ENCODE peak calls at places on chromosomes 12 and 14, in five cellular contexts. I is left ventricle myocardium inferior, S is neural progenitor cell, O is HCT116, U is OCI-LY7. C is an unnamed sample. For H3K4me1 and H3K36me3, the result is how much of the 10 kb centered on the place peaks cover.

GRCh38 chr12:91387461-91388134 is 205.0 kb upstream of the DCN start:
- DNase-seq in O (no peak), U (no peak), S (no peak), I (no peak), C (no peak)

GRCh38 chr14:104499784-104500496 is 79.6 kb upstream of the C14orf180 start:
- DNase-seq in S (no peak), O (no peak), U (no peak), I (no peak), C (no peak)

GRCh38 chr14:31690056-31690455 is 128.9 kb downstream of the NUBPL start:
- DNase-seq in I (no peak), U (no peak), S (no peak), O (no peak), C (no peak)

GRCh38 chr12:27163048-27163715 is 80.8 kb upstream of the C12orf71 start:
- DNase-seq in S (no peak), O (no peak), I (no peak), U (no peak), C (no peak)

GRCh38 chr12:14408208-14408607 is 42.7 kb downstream of the ATF7IP start:
- DNase-seq in O (no peak), S (no peak), I (no peak), U (no peak), C (no peak)

GRCh38 chr14:103597623-103598372 is 31.2 kb upstream of the KLC1 start:
- DNase-seq in I (peak), O (peak), U (no peak), S (no peak), C (no peak)

GRCh38 chr14:104843442-104844305 is 21.4 kb upstream of the CEP170B start:
- DNase-seq in U (no peak), I (no peak), O (no peak), S (peak), C (no peak)

GRCh38 chr12:132148368-132149045 is 4.2 kb downstream of the NOC4L start:
- DNase-seq in U (no peak), S (no peak), O (no peak), I (peak), C (no peak)

GRCh38 chr12:51868821-51869489 is 18.9 kb upstream of the ANKRD33 start:
- DNase-seq in S (peak), O (no peak), U (no peak), I (no peak), C (no peak)

GRCh38 chr12:30726647-30727046 is 28.1 kb downstream of the CAPRIN2 start:
- DNase-seq in I (no peak), S (no peak), U (no peak), O (no peak), C (no peak)

GRCh38 chr14:86990396-86990795 is 1002.6 kb downstream of the GALC start:
- DNase-seq in S (no peak), O (no peak), U (no peak), I (no peak), C (no peak)

GRCh38 chr12:76462668-76463224 is 96.8 kb downstream of the OSBPL8 start:
- DNase-seq in O (no peak), U (no peak), I (no peak), S (no peak), C (no peak)

GRCh38 chr14:49951946-49952345 is 59.1 kb downstream of the ARF6 start:
- DNase-seq in I (no peak), O (no peak), U (no peak), S (no peak), C (no peak)

GRCh38 chr14:98174031-98174430 is 1098.0 kb downstream of the BCL11B start:
- DNase-seq in O (no peak), S (no peak), I (no peak), U (no peak), C (no peak)

GRCh38 chr14:98172243-98172778 is 1099.7 kb downstream of the BCL11B start:
- DNase-seq in S (no peak), O (no peak), U (no peak), I (no peak), C (no peak)

GRCh38 chr14:98171654-98172053 is 1100.3 kb downstream of the BCL11B start:
- DNase-seq in O (no peak), I (no peak), S (no peak), U (no peak), C (no peak)

GRCh38 chr14:98175436-98175835 is 1096.6 kb downstream of the BCL11B start:
- DNase-seq in U (no peak), S (no peak), I (no peak), O (no peak), C (no peak)

GRCh38 chr14:98173291-98173690 is 1098.7 kb downstream of the BCL11B start:
- DNase-seq in O (no peak), U (no peak), S (no peak), I (no peak), C (no peak)
- H3K4me1 ChIP-seq in O (under half), U (under half), S (under half), I (under half), C (under half)

GRCh38 chr14:64217318-64217717 is 76.9 kb downstream of the ESR2 start:
- DNase-seq in O (no peak), I (no peak), U (peak), S (no peak), C (peak)
- H3K36me3 ChIP-seq in O (under half), I (half or more), U (half or more), S (under half), C (under half)

GRCh38 chr12:108561852-108562347 is 496 bp upstream of the ISCU start:
- DNase-seq in S (peak), O (peak), U (no peak), I (no peak), C (no peak)

GRCh38 chr12:108563135-108563803 is 873 bp downstream of the ISCU start:
- DNase-seq in S (peak), U (peak), I (peak), O (peak), C (peak)

GRCh38 chr12:108564724-108565123 is 2.3 kb downstream of the ISCU start:
- DNase-seq in S (no peak), U (no peak), I (no peak), O (no peak), C (no peak)

GRCh38 chr12:108562348-108563134 is at the start of gene ISCU:
- DNase-seq in O (peak), I (peak), S (peak), U (peak), C (peak)

GRCh38 chr12:108563804-108564151 is 1.4 kb downstream of the ISCU start:
- DNase-seq in U (no peak), S (no peak), I (no peak), O (no peak), C (no peak)
- H3K4me1 ChIP-seq in U (half or more), S (under half), I (half or more), O (under half), C (under half)

DNA sequence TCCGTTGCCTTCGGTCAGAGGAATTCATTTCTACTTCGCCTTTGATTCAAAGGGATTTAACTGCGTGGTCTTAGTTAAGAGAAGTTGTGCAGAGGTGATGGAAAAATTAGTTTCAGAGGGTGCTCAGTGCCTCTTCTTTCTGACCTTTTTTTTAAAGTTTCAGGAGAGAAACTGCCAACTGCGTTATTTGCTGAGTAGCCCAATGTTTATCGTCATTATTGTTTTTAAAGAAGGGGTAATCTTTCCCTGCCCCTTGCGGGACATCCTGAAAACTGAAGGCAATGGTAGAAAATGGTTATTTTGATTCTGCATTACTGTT is 11.0 kb downstream of the OTX2 start:
- DNase-seq in I (no peak), U (no peak), S (no peak), O (no peak), C (no peak)
- H3K36me3 ChIP-seq in I (under half), U (under half), S (under half), O (under half), C (under half)

GRCh38 chr12:110677206-110677911 is 11.6 kb downstream of the HVCN1 start:
- DNase-seq in O (no peak), S (no peak), I (no peak), U (peak), C (no peak)
- H3K4me1 ChIP-seq in O (under half), S (under half), I (under half), U (half or more), C (under half)

GRCh38 chr12:111653596-111653995 is 32.2 kb downstream of the BRAP start:
- DNase-seq in U (no peak), O (no peak), I (no peak), S (no peak), C (no peak)
- H3K36me3 ChIP-seq in U (half or more), O (under half), I (half or more), S (under half), C (half or more)

DNA sequence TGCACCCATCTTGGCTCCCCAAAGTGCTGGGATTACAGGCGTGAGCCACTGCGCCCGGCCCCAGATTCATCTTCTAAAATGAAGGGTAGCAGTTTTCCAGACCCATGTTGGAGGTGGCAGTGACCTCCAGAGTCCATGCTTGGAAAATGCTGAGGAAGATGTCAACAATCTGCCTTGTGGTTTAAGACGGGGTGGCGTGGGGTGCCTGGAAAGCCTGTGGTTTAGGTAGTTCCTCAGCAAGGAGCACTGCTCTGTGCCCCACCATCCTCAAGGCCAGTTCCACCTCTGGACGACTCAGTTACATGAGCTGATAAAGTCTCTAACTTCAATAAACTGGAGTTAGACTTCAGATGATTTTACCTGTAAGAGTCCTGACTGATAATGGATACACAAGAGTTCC is 48.6 kb downstream of the DRAM1 start:
- DNase-seq in U (no peak), I (no peak), O (no peak), S (no peak), C (peak)
- H3K4me1 ChIP-seq in U (under half), I (under half), O (under half), S (under half), C (under half)